ENCODE peak calls at places on chromosomes 3 and 15, in six cellular contexts. N is right cardiac atrium, P is left ventricle myocardium inferior, T is Peyer's patch, I is tibial nerve, Z is mesendoderm. X is an unnamed sample.

GRCh38 chr3:95609411-95609810 is 1205.0 kb upstream of the EPHA6 start:
- DNase-seq in Z (no peak), I (no peak), N (no peak), T (no peak), P (no peak), X (no peak)

GRCh38 chr3:29515451-29515850 is 234.6 kb downstream of the RBMS3 start:
- DNase-seq in I (no peak), T (no peak), N (no peak), P (no peak), Z (peak; percentile 76), X (no peak)

GRCh38 chr3:174322789-174323188 is 536.3 kb upstream of the NAALADL2 start:
- DNase-seq in Z (no peak), P (no peak), T (no peak), N (no peak), I (no peak), X (no peak)

GRCh38 chr3:48024401-48024800 is 8.2 kb upstream of the MAP4 start:
- DNase-seq in T (no peak), N (no peak), P (no peak), Z (no peak), I (no peak), X (no peak)

GRCh38 chr15:48774484-48774883 is 36.4 kb downstream of the CEP152 start:
- DNase-seq in Z (no peak), N (no peak), I (no peak), P (no peak), T (no peak), X (no peak)

GRCh38 chr3:138567403-138567802 is 26.7 kb downstream of the CEP70 start:
- DNase-seq in P (no peak), Z (no peak), N (no peak), T (no peak), I (no peak), X (no peak)

GRCh38 chr15:38398134-38398533 is 55.8 kb upstream of the FAM98B start:
- DNase-seq in I (peak; percentile 37), Z (peak; percentile 32), P (peak; percentile 38), N (no peak), T (no peak), X (no peak)

GRCh38 chr3:149489060-149489690 is 14.7 kb downstream of the TM4SF4 start:
- DNase-seq in Z (peak; percentile 60), N (no peak), I (no peak), P (no peak), T (no peak), X (no peak)

GRCh38 chr3:32994045-32994444 is 42.6 kb downstream of the CCR4 start:
- DNase-seq in P (no peak), I (no peak), Z (no peak), T (no peak), N (no peak), X (no peak)

GRCh38 chr15:50906954-50907865 is 1.3 kb upstream of the AP4E1 start:
- DNase-seq in Z (no peak), T (peak; percentile 64), P (no peak), I (no peak), N (no peak), X (no peak)

GRCh38 chr3:182959474-182960350 is 20.6 kb downstream of the DCUN1D1 start:
- DNase-seq in P (no peak), T (no peak), N (no peak), Z (no peak), I (no peak), X (peak; percentile 37)

GRCh38 chr15:61818801-61819200 is 241.4 kb downstream of the VPS13C start:
- DNase-seq in I (no peak), N (no peak), Z (no peak), T (no peak), P (no peak), X (no peak)

GRCh38 chr15:57118013-57118799 is 199.8 kb downstream of the TCF12 start:
- DNase-seq in N (no peak), I (no peak), P (no peak), Z (peak; percentile 52), T (no peak), X (no peak)

GRCh38 chr3:126156468-126156867 is 23.9 kb downstream of the ALDH1L1 start:
- DNase-seq in Z (peak; percentile 24), T (peak; percentile 4), N (no peak), I (no peak), P (no peak), X (no peak)

GRCh38 chr3:94082412-94082937 is 19.6 kb downstream of the NSUN3 start:
- DNase-seq in N (no peak), Z (no peak), P (no peak), T (no peak), I (no peak), X (no peak)

GRCh38 chr3:37543692-37544091 is 318.0 kb upstream of the CTDSPL start:
- DNase-seq in Z (no peak), N (no peak), T (no peak), P (no peak), I (no peak), X (no peak)

GRCh38 chr3:45568848-45569247 is 25.7 kb upstream of the LIMD1 start:
- DNase-seq in I (no peak), P (no peak), T (no peak), N (no peak), Z (no peak), X (no peak)

GRCh38 chr15:27271258-27271657 is 300.3 kb downstream of the GABRG3 start:
- DNase-seq in N (no peak), P (no peak), I (no peak), Z (no peak), T (no peak), X (no peak)

DNA sequence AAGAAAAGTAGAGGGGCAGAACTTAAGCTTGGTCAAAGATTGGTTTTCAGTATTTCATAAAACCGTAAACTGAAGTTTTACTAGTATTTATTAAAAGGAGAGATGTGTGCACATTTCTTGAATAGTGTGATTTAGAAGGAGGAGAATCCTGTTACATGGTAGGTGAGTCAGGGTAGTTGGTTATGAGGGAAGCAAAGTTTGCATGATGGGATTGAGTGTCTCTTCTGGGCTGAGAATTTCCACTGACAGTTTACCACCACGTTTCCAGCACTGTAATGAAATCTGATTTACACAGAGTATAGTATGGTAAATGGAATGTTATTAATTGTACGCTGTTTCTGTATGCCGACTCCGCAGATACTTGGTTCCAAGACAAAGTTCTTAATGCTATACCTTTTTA is 1.6 kb downstream of the NECTIN3 start:
- DNase-seq in N (no peak), I (no peak), P (no peak), T (no peak), Z (no peak), X (no peak)
- H3K4me3 ChIP-seq in N (peak overlapping the region; percentile 94), I (peak overlapping the region; percentile 85), P (peak overlapping the region; percentile 83), T (peak overlapping the region; percentile 92), Z (peak overlapping the region; percentile 54), X (peak overlapping the region; percentile 96)

DNA sequence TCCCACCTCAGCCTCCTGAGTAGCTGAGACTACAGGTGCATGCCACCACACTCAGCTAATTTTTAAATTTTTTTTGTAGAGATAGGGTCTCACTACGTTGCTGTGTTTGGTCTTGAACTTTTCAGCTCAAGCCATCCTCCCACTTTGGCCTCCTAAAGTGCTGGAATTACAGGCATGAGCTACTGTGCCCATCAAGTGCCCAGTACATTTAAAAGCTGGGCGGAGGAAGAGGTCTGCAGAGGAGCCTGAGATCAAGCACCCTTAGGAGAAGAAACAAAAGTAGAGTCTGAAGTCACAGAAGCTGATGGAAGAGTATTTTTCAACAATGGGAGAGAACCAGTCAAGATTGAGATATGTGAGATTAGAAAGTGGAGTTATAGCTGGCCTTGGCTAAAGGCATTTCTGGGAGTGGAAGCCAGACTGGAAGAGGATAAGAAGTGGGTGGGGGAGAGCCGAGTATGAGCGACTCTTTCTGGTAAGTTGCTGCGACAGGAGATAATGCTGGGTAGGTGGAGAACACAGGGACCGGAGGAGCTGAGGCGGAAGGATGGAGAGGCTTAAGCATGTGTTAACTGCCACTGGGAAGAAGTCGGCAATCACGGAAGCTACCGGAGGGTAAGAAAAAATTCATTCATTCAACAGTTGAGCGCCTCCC is 782 bp upstream of the IREB2 start:
- DNase-seq in Z (peak; percentile 51), I (no peak), N (no peak), P (no peak), T (no peak), X (no peak)
- H3K4me1 ChIP-seq in Z (peaks cover 3% of the 10 kb centered on the region), I (peaks cover 29% of the 10 kb centered on the region), N (peaks cover 3% of the 10 kb centered on the region), P (peaks cover 51% of the 10 kb centered on the region), T (peaks cover 16% of the 10 kb centered on the region), X (peaks cover 21% of the 10 kb centered on the region)

GRCh38 chr3:100005670-100006393 is 108.5 kb downstream of the FILIP1L start:
- DNase-seq in I (no peak), Z (peak; percentile 11), P (no peak), N (no peak), T (no peak), X (no peak)
- H3K4me3 ChIP-seq in I (no peak overlapping the region), Z (no peak overlapping the region), P (no peak overlapping the region), N (no peak overlapping the region), T (no peak overlapping the region), X (no peak overlapping the region)

GRCh38 chr3:136728918-136729317 is 23.3 kb downstream of the STAG1 start:
- DNase-seq in P (no peak), Z (peak; percentile 66), I (no peak), N (no peak), T (no peak), X (no peak)

GRCh38 chr3:136733317-136733833 is 18.8 kb downstream of the STAG1 start:
- DNase-seq in Z (no peak), P (no peak), I (no peak), N (no peak), T (no peak), X (no peak)

GRCh38 chr3:136731274-136731884 is 20.8 kb downstream of the STAG1 start:
- DNase-seq in I (no peak), N (no peak), Z (no peak), T (no peak), P (no peak), X (no peak)

GRCh38 chr3:136728434-136728833 is 23.7 kb downstream of the STAG1 start:
- DNase-seq in I (no peak), N (no peak), P (no peak), T (no peak), Z (no peak), X (no peak)

DNA sequence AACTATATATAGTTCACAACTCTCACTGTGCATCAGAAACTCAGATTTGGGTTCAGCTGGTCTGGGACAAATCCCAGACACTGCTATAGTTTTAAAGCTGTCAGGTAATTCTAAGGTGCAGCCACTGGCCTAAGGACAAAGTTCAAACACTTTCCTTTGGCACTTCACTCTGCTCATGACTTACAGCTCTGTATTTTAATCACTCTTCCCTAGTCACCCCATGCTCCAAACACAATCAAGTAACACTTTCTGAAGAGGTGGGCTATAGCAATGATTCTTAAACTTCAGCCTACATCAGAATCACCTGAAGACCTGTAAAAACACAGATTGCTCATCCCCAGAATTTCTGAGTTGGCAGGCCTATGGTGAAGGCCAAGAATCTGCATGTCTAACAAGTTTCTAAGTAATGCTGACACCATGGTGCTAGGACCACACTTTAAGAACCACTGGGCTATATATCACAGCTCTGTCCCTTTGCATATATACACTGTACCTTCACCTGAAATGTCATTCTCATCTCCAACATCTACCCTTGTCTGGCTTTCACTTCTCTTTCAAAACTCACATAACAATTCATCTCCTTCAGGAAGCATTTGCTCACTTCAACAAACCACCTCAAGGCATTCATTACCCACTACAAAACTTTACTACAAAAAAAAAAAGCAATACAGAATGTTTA is 21.4 kb downstream of the STAG1 start:
- DNase-seq in P (no peak), N (no peak), T (no peak), I (no peak), Z (no peak), X (no peak)
- H3K4me1 ChIP-seq in P (peaks cover 72% of the 10 kb centered on the region), N (peaks cover 11% of the 10 kb centered on the region), T (peaks cover 24% of the 10 kb centered on the region), I (peaks cover 10% of the 10 kb centered on the region), Z (peaks cover 3% of the 10 kb centered on the region), X (peaks cover 39% of the 10 kb centered on the region)

X was measured in thyroid gland.